ENCODE peak calls at places on chromosomes 16 and 17, in ten cellular contexts. X, D, E, R, G, N, V, Z, U and K are unnamed samples.

GRCh38 chr16:80197790-80198201 is 343.0 kb upstream of the DYNLRB2 start:
- DNase-seq in N (no peak), Z (peak; percentile 60), R (peak; percentile 63), E (no peak), X (peak; percentile 95), V (no peak), U (peak; percentile 94), G (no peak), D (no peak), K (peak; percentile 66)

GRCh38 chr17:17141860-17142552 is 64.1 kb downstream of the PLD6 start:
- DNase-seq in Z (no peak), D (no peak), G (no peak), R (peak; percentile 49), U (peak; percentile 56), V (peak; percentile 73), E (peak; percentile 67), N (no peak), X (peak; percentile 63), K (no peak)

GRCh38 chr17:43453331-43453812 is 30.4 kb upstream of the DHX8 start:
- DNase-seq in V (no peak), Z (no peak), U (no peak), N (no peak), X (no peak), G (no peak), R (no peak), E (no peak), D (no peak), K (no peak)

GRCh38 chr17:41530062-41531048 is 2.2 kb upstream of the KRT19 start:
- DNase-seq in D (peak; percentile 97), E (no peak), R (peak; percentile 49), G (no peak), X (peak; percentile 80), U (peak; percentile 87), V (no peak), N (no peak), Z (peak; percentile 95), K (peak; percentile 58)

GRCh38 chr16:49776085-49776501 is 79.8 kb downstream of the ZNF423 start:
- DNase-seq in R (no peak), N (no peak), E (no peak), U (peak; percentile 52), G (no peak), Z (no peak), X (peak; percentile 20), V (no peak), D (no peak), K (no peak)

GRCh38 chr17:55588446-55588845 is 77.2 kb upstream of the SMIM36 start:
- DNase-seq in U (no peak), X (no peak), V (no peak), R (peak; percentile 48), D (no peak), E (no peak), N (no peak), G (no peak), Z (no peak), K (peak; percentile 43)

GRCh38 chr17:34706029-34706428 is 126.6 kb downstream of the TMEM132E start:
- DNase-seq in Z (peak; percentile 49), D (no peak), N (no peak), V (no peak), G (no peak), E (no peak), X (peak; percentile 12), U (peak; percentile 1), R (no peak), K (no peak)

GRCh38 chr16:67968440-67969285 is at the start of gene SLC12A4:
- DNase-seq in U (peak; percentile 69), E (peak; percentile 31), D (peak; percentile 90), Z (peak; percentile 37), G (peak; percentile 76), N (peak; percentile 72), R (peak; percentile 56), X (peak; percentile 70), V (peak; percentile 95), K (peak; percentile 45)

GRCh38 chr17:17849863-17850373 is 13.1 kb upstream of the SREBF1 start:
- DNase-seq in N (peak; percentile 37), E (no peak), Z (no peak), R (no peak), U (peak; percentile 83), X (peak; percentile 56), G (no peak), D (no peak), V (peak; percentile 85), K (peak; percentile 71)

GRCh38 chr17:28726396-28726911 is 421 bp upstream of the TLCD1 start:
- DNase-seq in Z (peak; percentile 66), D (peak; percentile 82), R (no peak), G (no peak), U (peak; percentile 71), X (peak; percentile 57), E (no peak), V (peak; percentile 89), N (no peak), K (no peak)

GRCh38 chr17:78933959-78934568 is 8.9 kb upstream of the TIMP2 start:
- DNase-seq in G (no peak), Z (peak; percentile 66), D (no peak), E (peak; percentile 63), X (peak; percentile 99), V (no peak), N (no peak), R (peak; percentile 97), U (peak; percentile 100), K (peak; percentile 100)

GRCh38 chr16:61936522-61936921 is 99.7 kb downstream of the CDH8 start:
- DNase-seq in G (no peak), V (no peak), U (no peak), D (no peak), E (no peak), X (no peak), N (no peak), R (no peak), Z (peak; percentile 8), K (no peak)